ENCODE peak calls at places on chromosomes 6 and 20, in five cellular contexts. D is mesendoderm, R is ovary, Z is GM23338, M is aorta. W is an unnamed sample.

GRCh38 chr20:62382306-62383198 is 4.4 kb upstream of the RPS21 start:
- DNase-seq in M (peak; percentile 73), Z (peak; percentile 94), D (peak; percentile 91), R (peak; percentile 78), W (peak; percentile 86)

GRCh38 chr6:4941782-4942672 is 61.8 kb downstream of the RPP40 start:
- DNase-seq in Z (no peak), R (no peak), D (peak; percentile 85), M (no peak), W (peak; percentile 29)

GRCh38 chr6:118808794-118809668 is 84.9 kb upstream of the ASF1A start:
- DNase-seq in Z (no peak), R (no peak), M (no peak), D (no peak), W (no peak)

GRCh38 chr6:99495466-99495865 is 19.8 kb downstream of the USP45 start:
- DNase-seq in Z (no peak), M (no peak), R (no peak), D (no peak), W (no peak)

GRCh38 chr20:60470366-60470765 is 512.1 kb downstream of the CDH26 start:
- DNase-seq in D (no peak), Z (no peak), R (no peak), M (no peak), W (no peak)

GRCh38 chr20:44601801-44602204 is 19.4 kb downstream of the PKIG start:
- DNase-seq in M (peak; percentile 87), D (no peak), R (peak; percentile 84), Z (no peak), W (peak; percentile 39)

GRCh38 chr20:61801857-61802442 is 263.7 kb downstream of the TAF4 start:
- DNase-seq in Z (no peak), D (no peak), R (no peak), M (peak; percentile 3), W (no peak)

GRCh38 chr20:6566821-6567220 is 200.7 kb upstream of the BMP2 start:
- DNase-seq in D (no peak), R (no peak), Z (no peak), M (no peak), W (no peak)

GRCh38 chr6:158536084-158536890 is 23.6 kb upstream of the TMEM181 start:
- DNase-seq in D (peak; percentile 92), R (peak; percentile 63), M (peak; percentile 79), Z (peak; percentile 92), W (peak; percentile 78)

GRCh38 chr6:26534681-26535465 is 3.3 kb upstream of the HMGN4 start:
- DNase-seq in D (no peak), M (no peak), Z (peak; percentile 39), R (no peak), W (peak; percentile 42)
- H3K4me3 ChIP-seq in D (no peak overlapping the region), M (no peak overlapping the region), Z (no peak overlapping the region), R (no peak overlapping the region), W (no peak overlapping the region)

GRCh38 chr6:109475625-109476024 is 7.4 kb downstream of the ZBTB24 start:
- DNase-seq in Z (no peak), M (no peak), D (no peak), R (no peak), W (no peak)
- H3K4me1 ChIP-seq in Z (peaks cover 26% of the 10 kb centered on the region), M (no peaks in the 10 kb centered on the region), D (peaks cover 3% of the 10 kb centered on the region), R (peaks cover 6% of the 10 kb centered on the region), W (peaks cover 48% of the 10 kb centered on the region)

DNA sequence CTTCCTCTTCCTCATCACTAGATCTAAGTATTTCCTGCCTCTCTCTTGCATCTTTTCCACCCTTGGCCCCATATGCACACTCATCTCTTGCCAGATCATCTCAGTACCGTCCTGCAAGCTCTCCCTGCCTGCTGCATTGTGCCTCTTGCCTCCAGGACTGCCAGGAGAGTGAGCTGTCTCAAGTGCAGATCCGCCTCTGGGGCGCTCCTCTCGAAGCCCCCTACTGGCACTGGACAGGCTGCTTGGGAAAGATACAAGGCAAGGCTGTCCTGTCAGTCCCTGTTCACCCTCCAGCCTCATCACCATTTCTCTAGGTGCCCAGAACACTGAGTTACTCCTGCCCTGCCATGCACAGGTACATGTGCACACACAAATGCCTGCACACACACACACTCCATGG is 10.2 kb downstream of the SYNDIG1 start:
- DNase-seq in Z (peak; percentile 31), D (no peak), M (no peak), R (no peak), W (no peak)
- H3K4me3 ChIP-seq in Z (no peak overlapping the region), D (no peak overlapping the region), M (no peak overlapping the region), R (no peak overlapping the region), W (no peak overlapping the region)

DNA sequence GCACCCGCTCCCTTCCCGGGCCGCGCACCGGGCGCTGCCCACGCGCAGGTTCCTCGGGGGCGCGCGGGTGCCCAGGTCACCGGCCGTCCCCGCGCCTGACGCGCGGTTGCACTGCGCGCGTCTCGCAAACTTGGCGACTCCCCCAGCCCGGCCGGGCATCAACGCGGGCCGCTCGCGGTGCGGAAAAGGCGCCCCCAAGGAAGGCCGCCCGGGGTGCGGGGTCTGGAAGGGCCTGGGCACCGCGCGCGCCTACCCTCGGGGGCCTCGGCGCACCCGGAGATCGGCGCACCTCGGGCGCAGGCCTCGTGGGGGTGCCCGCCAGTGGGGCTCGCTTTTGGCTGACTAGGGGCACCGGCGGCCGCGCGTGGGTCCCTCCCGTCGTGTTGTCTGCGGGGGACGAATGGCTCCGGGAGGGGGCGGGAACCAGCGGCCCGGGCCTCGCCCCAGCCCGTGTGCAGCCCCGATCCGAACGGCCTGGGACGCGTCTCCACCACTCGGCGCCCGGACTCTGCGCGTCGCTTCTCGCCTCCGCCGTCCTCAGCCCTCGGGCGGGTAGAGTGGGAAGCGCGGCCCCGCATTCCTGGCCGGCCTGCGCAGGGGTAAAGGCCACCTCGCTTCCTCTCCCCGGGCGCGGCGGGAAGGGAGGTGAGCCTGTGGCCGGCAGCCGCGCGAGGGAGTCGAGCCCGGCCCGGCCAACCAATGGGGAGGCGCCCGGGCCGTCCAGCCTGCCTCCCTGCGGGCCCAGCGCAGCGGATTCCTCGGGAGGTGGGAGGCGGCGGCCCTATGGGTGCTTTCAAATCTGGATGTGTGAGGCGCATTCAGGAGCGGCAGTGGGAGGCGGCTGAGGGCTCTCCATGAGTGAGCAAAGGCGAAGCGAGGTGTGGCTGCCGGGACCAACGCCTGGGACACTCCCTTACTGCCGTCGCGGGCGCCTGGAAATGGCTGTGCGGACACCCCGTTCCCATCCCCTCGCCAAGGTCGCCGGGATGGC is 927 bp upstream of the ZBTB46 start:
- DNase-seq in M (no peak), R (peak; percentile 70), D (peak; percentile 63), Z (peak; percentile 75), W (peak; percentile 25)
- H3K4me1 ChIP-seq in M (no peaks in the 10 kb centered on the region), R (peaks cover 32% of the 10 kb centered on the region), D (peaks cover 9% of the 10 kb centered on the region), Z (peaks cover 31% of the 10 kb centered on the region), W (peaks cover 34% of the 10 kb centered on the region)

DNA sequence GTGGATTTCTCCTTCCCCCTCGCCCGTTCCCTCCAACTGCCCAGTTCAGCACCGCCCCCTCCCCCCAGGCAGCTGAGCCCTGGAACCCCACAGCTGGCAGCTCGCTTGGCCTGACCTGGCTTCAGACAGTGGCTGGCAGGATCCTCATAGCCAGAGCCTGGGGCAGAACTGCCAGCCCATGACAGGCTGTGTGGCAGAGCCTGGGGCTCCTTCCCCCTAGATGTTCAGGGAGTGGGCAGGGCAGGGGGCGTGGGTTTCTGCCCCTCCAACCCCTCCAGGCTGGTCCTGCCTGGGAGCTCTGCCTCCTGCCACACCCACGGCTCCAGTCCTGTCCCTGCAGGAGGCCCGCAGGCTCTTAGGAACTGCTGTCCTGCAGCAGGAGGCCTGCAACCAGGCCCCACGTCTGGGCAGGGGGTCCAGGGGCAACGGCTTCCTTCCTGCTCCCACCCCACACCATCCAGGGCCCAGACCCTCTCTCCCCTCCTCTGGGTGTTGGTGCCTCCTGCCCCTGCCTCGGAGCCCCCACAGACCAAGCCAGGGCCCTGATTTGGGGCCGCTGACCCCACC is 9.6 kb upstream of the KCNQ2 start:
- DNase-seq in Z (no peak), M (no peak), D (no peak), R (no peak), W (no peak)
- H3K4me3 ChIP-seq in Z (no peak overlapping the region), M (no peak overlapping the region), D (no peak overlapping the region), R (no peak overlapping the region), W (no peak overlapping the region)

W was measured in body of pancreas.